ENCODE peak calls at places on chromosomes 2 and 18, in five cellular contexts. Q is HepG2, Y is A549, J is K562, N is H1. P is an unnamed sample.
A peak's percentile ranks its signal among the peaks of the same experiment; 100 is the strongest.

GRCh38 chr2:216379955-216380354 is 7.7 kb upstream of the MARCHF4 start:
- DNase-seq in Q (no peak), Y (no peak), J (no peak), N (no peak), P (no peak)

GRCh38 chr2:230843130-230843529 is 21.6 kb upstream of the ITM2C start:
- DNase-seq in Q (no peak), Y (no peak), J (no peak), N (no peak), P (no peak)

GRCh38 chr2:158529379-158530110 is 72.8 kb downstream of the PKP4 start:
- DNase-seq in Q (no peak), Y (no peak), J (no peak), N (no peak), P (no peak)

GRCh38 chr2:150020221-150020620 is 432.6 kb upstream of the MMADHC start:
- DNase-seq in Q (no peak), Y (no peak), J (no peak), N (no peak), P (no peak)

GRCh38 chr2:162185833-162186232 is 33.8 kb upstream of the GCG start:
- DNase-seq in Q (no peak), Y (no peak), J (no peak), N (no peak), P (no peak)

GRCh38 chr2:25032901-25033300 is 9.0 kb upstream of the EFR3B start:
- DNase-seq in Q (no peak), Y (no peak), J (no peak), N (no peak), P (no peak)

GRCh38 chr2:64645014-64645418 is 8.7 kb downstream of the SERTAD2 start:
- DNase-seq in Q (peak; percentile 78), Y (peak; percentile 75), J (peak; percentile 66), N (no peak), P (peak; percentile 81)

GRCh38 chr2:239882335-239882734 is 142.8 kb downstream of the NDUFA10 start:
- DNase-seq in Q (peak; percentile 55), Y (peak; percentile 44), J (peak; percentile 14), N (peak; percentile 31), P (peak; percentile 83)

GRCh38 chr18:37248281-37248680 is 317.3 kb downstream of the CELF4 start:
- DNase-seq in Q (no peak), Y (no peak), J (no peak), N (no peak), P (no peak)

GRCh38 chr2:215729985-215730620 is 283.2 kb downstream of the MREG start:
- DNase-seq in Q (no peak), Y (no peak), J (no peak), N (no peak), P (no peak)

GRCh38 chr18:607930-608329 is 11.1 kb downstream of the CLUL1 start:
- DNase-seq in Q (no peak), Y (no peak), J (no peak), N (no peak), P (no peak)

GRCh38 chr2:70995227-70995729 is 605 bp upstream of the TEX261 start:
- DNase-seq in Q (peak; percentile 78), Y (peak; percentile 77), J (peak; percentile 50), N (no peak), P (peak; percentile 54)

GRCh38 chr2:78979380-78980238 is 45.9 kb upstream of the REG3G start:
- DNase-seq in Q (peak; percentile 53), Y (peak; percentile 42), J (peak; percentile 57), N (peak; percentile 17), P (peak; percentile 83)

GRCh38 chr2:237380768-237381167 is 33.2 kb downstream of the COL6A3 start:
- DNase-seq in Q (no peak), Y (no peak), J (no peak), N (no peak), P (no peak)

GRCh38 chr2:176959614-176960013 is 253.0 kb upstream of the HNRNPA3 start:
- DNase-seq in Q (no peak), Y (no peak), J (no peak), N (no peak), P (no peak)

GRCh38 chr18:11040823-11041712 is 108.3 kb downstream of the PIEZO2 start:
- DNase-seq in Q (peak; percentile 94), Y (peak; percentile 26), J (peak; percentile 43), N (no peak), P (peak; percentile 60)

GRCh38 chr2:96143848-96144480 is 1.3 kb downstream of the DUSP2 start:
- DNase-seq in Q (no peak), Y (peak; percentile 19), J (no peak), N (no peak), P (peak; percentile 60)

GRCh38 chr2:38260469-38260868 is 116.6 kb downstream of the ATL2 start:
- DNase-seq in Q (no peak), Y (no peak), J (no peak), N (no peak), P (no peak)

GRCh38 chr2:150601280-150602038 is 114.0 kb upstream of the RND3 start:
- DNase-seq in Q (peak; percentile 12), Y (peak; percentile 52), J (no peak), N (no peak), P (no peak)

GRCh38 chr2:24833821-24834732 is 40.9 kb downstream of the CENPO start:
- DNase-seq in Q (no peak), Y (no peak), J (no peak), N (no peak), P (no peak)

GRCh38 chr2:127225186-127225960 is 5.3 kb upstream of the CYP27C1 start:
- DNase-seq in Q (no peak), Y (no peak), J (no peak), N (no peak), P (no peak)

GRCh38 chr2:207692206-207693065 is 19.0 kb upstream of the CCNYL1 start:
- DNase-seq in Q (peak; percentile 58), Y (peak; percentile 74), J (peak; percentile 22), N (no peak), P (peak; percentile 55)
- TF ChIP-seq JUN in Q (no peak), Y (no peak), J (no peak), N (no peak), P (no peak)

GRCh38 chr2:67165141-67165990 is 231.8 kb upstream of the ETAA1 start:
- DNase-seq in Q (no peak), Y (no peak), J (no peak), N (no peak), P (no peak)

GRCh38 chr2:67169417-67170140 is 227.6 kb upstream of the ETAA1 start:
- DNase-seq in Q (no peak), Y (no peak), J (no peak), N (no peak), P (no peak)
- TF ChIP-seq USF2 in Q (no peak), Y (no peak), J (no peak), N (no peak), P (no peak)

DNA sequence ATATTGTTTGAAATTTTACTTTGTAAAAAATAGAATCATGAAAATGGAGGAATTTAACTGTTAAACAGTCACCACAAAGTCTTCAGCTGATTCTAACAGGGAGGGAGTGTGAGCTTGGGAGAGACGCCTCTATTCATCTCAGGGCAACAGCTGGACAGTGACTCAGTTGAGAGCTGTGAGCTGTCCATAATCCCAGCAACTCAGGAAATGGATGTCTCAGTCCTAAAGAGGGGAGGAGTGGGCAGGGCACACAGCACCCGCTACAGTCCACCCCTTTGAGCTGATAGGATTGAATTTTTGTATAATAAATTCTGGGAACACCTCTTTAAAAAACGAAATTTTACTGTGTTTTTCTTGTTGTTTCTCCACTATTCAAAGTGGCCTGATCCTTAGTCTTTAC is 255.1 kb upstream of the THUMPD2 start:
- DNase-seq in Q (no peak), Y (no peak), J (no peak), N (no peak), P (no peak)
- TF ChIP-seq JUN in Q (no peak), Y (no peak), J (no peak), N (no peak), P (no peak)

GRCh38 chr2:113260930-113261329 is 17.8 kb downstream of the PAX8 start:
- DNase-seq in Q (no peak), Y (no peak), J (no peak), N (no peak), P (no peak)

GRCh38 chr2:113255140-113256070 is 23.3 kb downstream of the PAX8 start:
- DNase-seq in Q (no peak), Y (no peak), J (no peak), N (no peak), P (no peak)

GRCh38 chr2:113253453-113253852 is 25.3 kb downstream of the PAX8 start:
- DNase-seq in Q (no peak), Y (no peak), J (no peak), N (no peak), P (no peak)

GRCh38 chr2:113258748-113259147 is 20.0 kb downstream of the PAX8 start:
- DNase-seq in Q (no peak), Y (no peak), J (no peak), N (no peak), P (no peak)

DNA sequence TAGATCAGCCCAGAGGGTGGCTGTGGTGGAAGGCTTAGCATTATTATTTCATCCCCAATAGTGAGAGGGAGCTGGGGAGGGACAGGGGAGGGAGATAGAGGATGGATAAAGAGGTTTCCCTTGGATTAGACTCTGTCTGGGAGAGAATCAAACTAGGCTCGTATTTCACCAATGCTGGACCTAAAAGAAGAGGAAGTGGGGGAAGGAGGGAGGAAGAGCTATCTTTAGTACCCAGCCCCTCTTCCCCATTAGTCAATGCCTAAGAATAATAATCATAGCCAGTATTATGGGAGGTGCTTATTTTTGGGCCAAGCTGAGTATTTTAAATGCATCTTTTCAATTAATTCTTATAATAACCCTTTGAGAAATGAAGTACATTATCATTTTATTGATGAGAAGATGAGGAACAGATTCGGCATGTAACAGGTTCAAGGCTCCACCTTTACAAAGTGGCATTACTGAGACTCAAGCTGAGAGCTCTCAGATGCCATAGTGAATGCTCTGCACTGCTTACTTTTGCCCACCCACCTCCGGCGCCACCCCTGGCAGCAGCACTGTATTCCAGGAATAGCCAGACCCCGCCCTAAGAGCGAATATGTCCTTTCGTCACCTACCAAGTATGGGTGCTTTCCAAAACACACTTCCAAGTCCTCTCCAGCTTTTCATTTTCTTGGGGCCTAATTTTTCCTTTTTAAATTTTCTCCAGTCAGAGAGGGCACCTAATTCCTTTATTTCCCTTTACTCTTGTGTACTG is 21.0 kb downstream of the PAX8 start:
- DNase-seq in Q (no peak), Y (no peak), J (no peak), N (no peak), P (no peak)
- TF ChIP-seq USF2 in Q (no peak), Y (no peak), J (no peak), N (no peak), P (no peak)

P was measured in WTC11.